ENCODE peak calls at places on chromosomes 13 and 19, in five cellular contexts. One of them, this sample, is unnamed. For H3K27me3, the result is how much of the 10 kb centered on the place peaks cover.

GRCh38 chr13:93716623-93717022 is 490.0 kb downstream of the GPC6 start:
- DNase-seq in ascending aorta: no peak
- DNase-seq in sigmoid colon: no peak
- DNase-seq in left lung: no peak
- DNase-seq in brain microvascular endothelial cell: no peak
- DNase-seq in this sample: no peak

GRCh38 chr13:41470187-41470586 is 12.8 kb downstream of the RGCC start:
- DNase-seq in brain microvascular endothelial cell: no peak
- DNase-seq in left lung: no peak
- DNase-seq in sigmoid colon: no peak
- DNase-seq in ascending aorta: no peak
- DNase-seq in this sample: no peak

GRCh38 chr19:53558404-53558803 is 20.5 kb downstream of the ZNF331 start:
- DNase-seq in left lung: no peak
- DNase-seq in ascending aorta: no peak
- DNase-seq in brain microvascular endothelial cell: no peak
- DNase-seq in sigmoid colon: no peak
- DNase-seq in this sample: no peak

GRCh38 chr19:2170987-2171348 is 7.2 kb downstream of the DOT1L start:
- DNase-seq in sigmoid colon: no peak
- DNase-seq in brain microvascular endothelial cell: no peak
- DNase-seq in left lung: no peak
- DNase-seq in ascending aorta: no peak
- DNase-seq in this sample: no peak

GRCh38 chr13:102317593-102317992 is 84.3 kb downstream of the FGF14 start:
- DNase-seq in ascending aorta: peak
- DNase-seq in brain microvascular endothelial cell: no peak
- DNase-seq in left lung: peak
- DNase-seq in sigmoid colon: peak
- DNase-seq in this sample: no peak

GRCh38 chr19:47376589-47377144 is 27.6 kb downstream of the DHX34 start:
- DNase-seq in brain microvascular endothelial cell: no peak
- DNase-seq in sigmoid colon: no peak
- DNase-seq in ascending aorta: no peak
- DNase-seq in left lung: no peak
- DNase-seq in this sample: no peak

GRCh38 chr13:43239441-43239840 is 216.1 kb downstream of the DNAJC15 start:
- DNase-seq in brain microvascular endothelial cell: no peak
- DNase-seq in ascending aorta: no peak
- DNase-seq in left lung: no peak
- DNase-seq in sigmoid colon: no peak
- DNase-seq in this sample: no peak

GRCh38 chr19:38535212-38535611 is 82.5 kb downstream of the MAP4K1 start:
- DNase-seq in ascending aorta: no peak
- DNase-seq in left lung: no peak
- DNase-seq in sigmoid colon: no peak
- DNase-seq in brain microvascular endothelial cell: no peak
- DNase-seq in this sample: no peak

GRCh38 chr19:49433240-49433901 is 8.0 kb downstream of the SLC17A7 start:
- DNase-seq in ascending aorta: no peak
- DNase-seq in sigmoid colon: no peak
- DNase-seq in brain microvascular endothelial cell: no peak
- DNase-seq in left lung: no peak
- DNase-seq in this sample: no peak

GRCh38 chr19:49432141-49433073 is 7.2 kb downstream of the GFY start:
- DNase-seq in ascending aorta: no peak
- DNase-seq in left lung: no peak
- DNase-seq in brain microvascular endothelial cell: no peak
- DNase-seq in sigmoid colon: no peak
- DNase-seq in this sample: no peak

GRCh38 chr19:49430678-49431329 is 5.6 kb downstream of the GFY start:
- DNase-seq in left lung: no peak
- DNase-seq in brain microvascular endothelial cell: no peak
- DNase-seq in sigmoid colon: no peak
- DNase-seq in ascending aorta: no peak
- DNase-seq in this sample: no peak

GRCh38 chr19:49430172-49430677 is 5.0 kb downstream of the GFY start:
- DNase-seq in sigmoid colon: no peak
- DNase-seq in brain microvascular endothelial cell: no peak
- DNase-seq in ascending aorta: no peak
- DNase-seq in left lung: no peak
- DNase-seq in this sample: no peak

GRCh38 chr19:49431330-49431749 is 6.2 kb downstream of the GFY start:
- DNase-seq in sigmoid colon: no peak
- DNase-seq in ascending aorta: no peak
- DNase-seq in left lung: no peak
- DNase-seq in brain microvascular endothelial cell: no peak
- DNase-seq in this sample: no peak
- H3K27me3 ChIP-seq in sigmoid colon: half or more
- H3K27me3 ChIP-seq in ascending aorta: under half
- H3K27me3 ChIP-seq in left lung: half or more
- H3K27me3 ChIP-seq in brain microvascular endothelial cell: half or more
- H3K27me3 ChIP-seq in this sample: under half

DNA sequence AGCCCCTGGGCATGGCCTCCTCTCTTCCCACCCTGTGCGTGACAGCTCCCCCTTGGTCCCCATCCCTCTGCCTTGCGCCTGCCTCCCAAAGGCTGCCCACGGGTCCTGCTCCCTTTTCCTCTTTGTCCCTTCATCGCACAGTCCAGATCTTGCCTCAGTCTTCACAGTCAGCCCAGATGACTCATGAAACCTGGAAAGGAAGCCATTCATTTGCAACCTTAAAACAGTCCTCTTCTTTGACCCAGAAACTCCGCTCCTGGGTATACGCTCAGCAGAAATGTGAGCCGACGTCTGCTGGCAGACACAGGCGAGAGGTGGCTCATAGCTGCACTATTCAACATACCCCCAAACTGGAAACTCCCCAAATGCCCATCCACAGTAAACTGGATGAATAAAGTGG is 13.6 kb upstream of the PEPD start:
- DNase-seq in left lung: no peak
- DNase-seq in brain microvascular endothelial cell: no peak
- DNase-seq in ascending aorta: no peak
- DNase-seq in sigmoid colon: no peak
- DNase-seq in this sample: no peak
- H3K4me3 ChIP-seq in left lung: no peak
- H3K4me3 ChIP-seq in brain microvascular endothelial cell: no peak
- H3K4me3 ChIP-seq in ascending aorta: no peak
- H3K4me3 ChIP-seq in sigmoid colon: no peak
- H3K4me3 ChIP-seq in this sample: no peak

DNA sequence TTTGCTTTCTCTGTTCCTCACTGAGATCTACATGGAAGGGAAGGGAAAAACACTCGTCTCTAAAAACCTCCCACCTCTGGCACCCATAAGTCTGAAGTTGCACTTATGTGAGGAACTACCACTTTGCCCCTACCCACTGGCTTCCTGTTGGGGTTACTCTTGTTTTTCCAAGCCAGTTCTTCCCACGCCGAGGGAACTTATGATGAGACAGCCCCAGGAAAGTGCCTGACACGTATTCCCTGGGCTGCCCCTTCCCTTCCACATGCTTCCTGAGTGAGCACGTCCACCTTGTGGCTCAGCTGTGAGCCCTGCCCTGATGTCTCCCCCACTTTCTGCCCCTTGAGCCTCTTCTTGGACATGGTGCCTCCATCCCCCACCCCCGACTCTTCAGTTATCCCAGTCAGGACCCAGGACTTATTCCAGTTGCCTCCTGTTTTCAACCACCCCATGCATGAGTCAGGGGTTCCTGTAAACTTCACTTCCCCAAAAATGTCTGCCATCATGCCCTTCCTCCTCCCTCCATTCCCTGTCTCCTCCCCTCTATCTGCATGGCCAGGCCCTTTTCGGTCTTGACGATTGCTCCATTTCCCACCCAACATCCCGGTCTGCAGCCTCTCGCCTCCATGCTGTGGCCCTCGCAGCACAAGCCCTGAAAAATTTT is 5.1 kb upstream of the SIGLEC7 start:
- DNase-seq in ascending aorta: peak
- DNase-seq in left lung: peak
- DNase-seq in sigmoid colon: peak
- DNase-seq in brain microvascular endothelial cell: no peak
- DNase-seq in this sample: no peak
- H3K27me3 ChIP-seq in ascending aorta: under half
- H3K27me3 ChIP-seq in left lung: under half
- H3K27me3 ChIP-seq in sigmoid colon: under half
- H3K27me3 ChIP-seq in brain microvascular endothelial cell: under half
- H3K27me3 ChIP-seq in this sample: under half

GRCh38 chr19:6402834-6403608 is 10.1 kb upstream of the GTF2F1 start:
- DNase-seq in sigmoid colon: peak
- DNase-seq in left lung: no peak
- DNase-seq in brain microvascular endothelial cell: peak
- DNase-seq in ascending aorta: no peak
- DNase-seq in this sample: no peak
- H3K4me3 ChIP-seq in sigmoid colon: no peak
- H3K4me3 ChIP-seq in left lung: no peak
- H3K4me3 ChIP-seq in brain microvascular endothelial cell: no peak
- H3K4me3 ChIP-seq in ascending aorta: no peak
- H3K4me3 ChIP-seq in this sample: no peak

GRCh38 chr13:109708014-109708617 is 78.3 kb downstream of the IRS2 start:
- DNase-seq in left lung: no peak
- DNase-seq in ascending aorta: no peak
- DNase-seq in brain microvascular endothelial cell: no peak
- DNase-seq in sigmoid colon: no peak
- DNase-seq in this sample: no peak

GRCh38 chr13:109704771-109705628 is 81.4 kb downstream of the IRS2 start:
- DNase-seq in sigmoid colon: peak
- DNase-seq in ascending aorta: peak
- DNase-seq in left lung: peak
- DNase-seq in brain microvascular endothelial cell: no peak
- DNase-seq in this sample: no peak

GRCh38 chr13:109703250-109703649 is 83.1 kb downstream of the IRS2 start:
- DNase-seq in brain microvascular endothelial cell: no peak
- DNase-seq in left lung: no peak
- DNase-seq in sigmoid colon: no peak
- DNase-seq in ascending aorta: no peak
- DNase-seq in this sample: no peak

GRCh38 chr13:109707044-109707794 is 79.2 kb downstream of the IRS2 start:
- DNase-seq in brain microvascular endothelial cell: no peak
- DNase-seq in ascending aorta: no peak
- DNase-seq in left lung: no peak
- DNase-seq in sigmoid colon: no peak
- DNase-seq in this sample: no peak

GRCh38 chr13:109706015-109706715 is 80.2 kb downstream of the IRS2 start:
- DNase-seq in sigmoid colon: no peak
- DNase-seq in left lung: no peak
- DNase-seq in ascending aorta: no peak
- DNase-seq in brain microvascular endothelial cell: no peak
- DNase-seq in this sample: no peak
- H3K27me3 ChIP-seq in sigmoid colon: under half
- H3K27me3 ChIP-seq in left lung: under half
- H3K27me3 ChIP-seq in ascending aorta: under half
- H3K27me3 ChIP-seq in brain microvascular endothelial cell: under half
- H3K27me3 ChIP-seq in this sample: under half

GRCh38 chr13:24274452-24274971 is 34.9 kb upstream of the C1QTNF9 start:
- DNase-seq in ascending aorta: no peak
- DNase-seq in sigmoid colon: no peak
- DNase-seq in brain microvascular endothelial cell: no peak
- DNase-seq in left lung: peak
- DNase-seq in this sample: peak

GRCh38 chr13:24275041-24275440 is 34.3 kb upstream of the C1QTNF9 start:
- DNase-seq in sigmoid colon: no peak
- DNase-seq in ascending aorta: no peak
- DNase-seq in brain microvascular endothelial cell: no peak
- DNase-seq in left lung: no peak
- DNase-seq in this sample: no peak

GRCh38 chr13:24273926-24274325 is 35.5 kb upstream of the C1QTNF9 start:
- DNase-seq in ascending aorta: no peak
- DNase-seq in sigmoid colon: no peak
- DNase-seq in brain microvascular endothelial cell: no peak
- DNase-seq in left lung: no peak
- DNase-seq in this sample: no peak

GRCh38 chr13:24277721-24278120 is 31.7 kb upstream of the C1QTNF9 start:
- DNase-seq in left lung: no peak
- DNase-seq in sigmoid colon: no peak
- DNase-seq in ascending aorta: no peak
- DNase-seq in brain microvascular endothelial cell: no peak
- DNase-seq in this sample: no peak

DNA sequence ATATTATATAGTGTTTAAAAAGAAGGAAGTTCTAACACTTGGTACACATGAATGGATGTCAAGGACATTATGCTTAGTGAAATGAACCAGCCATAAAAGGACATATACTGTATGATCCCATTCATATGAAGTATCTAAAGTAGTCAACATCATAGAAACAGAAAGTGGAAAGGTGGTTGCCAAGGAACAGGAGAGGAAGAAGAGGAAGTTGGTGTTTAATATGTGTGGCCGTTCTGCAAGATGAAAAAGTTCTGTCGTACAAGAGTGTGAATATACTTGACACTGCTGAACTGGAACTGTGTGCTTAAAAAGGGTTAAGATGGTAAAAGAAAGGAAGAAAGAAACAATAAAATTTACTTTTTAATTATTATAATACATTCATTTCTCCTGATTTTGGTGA is 33.1 kb upstream of the C1QTNF9 start:
- DNase-seq in brain microvascular endothelial cell: no peak
- DNase-seq in sigmoid colon: no peak
- DNase-seq in left lung: no peak
- DNase-seq in ascending aorta: no peak
- DNase-seq in this sample: no peak
- H3K4me3 ChIP-seq in brain microvascular endothelial cell: no peak
- H3K4me3 ChIP-seq in sigmoid colon: no peak
- H3K4me3 ChIP-seq in left lung: no peak
- H3K4me3 ChIP-seq in ascending aorta: no peak
- H3K4me3 ChIP-seq in this sample: no peak

GRCh38 chr19:15035795-15036311 is 13.4 kb upstream of the CASP14 start:
- DNase-seq in ascending aorta: no peak
- DNase-seq in left lung: no peak
- DNase-seq in brain microvascular endothelial cell: no peak
- DNase-seq in sigmoid colon: no peak
- DNase-seq in this sample: no peak

GRCh38 chr19:15042003-15042402 is 7.3 kb upstream of the CASP14 start:
- DNase-seq in sigmoid colon: no peak
- DNase-seq in brain microvascular endothelial cell: no peak
- DNase-seq in left lung: no peak
- DNase-seq in ascending aorta: no peak
- DNase-seq in this sample: no peak

GRCh38 chr19:15038304-15038703 is 11.0 kb upstream of the CASP14 start:
- DNase-seq in brain microvascular endothelial cell: no peak
- DNase-seq in sigmoid colon: no peak
- DNase-seq in left lung: no peak
- DNase-seq in ascending aorta: no peak
- DNase-seq in this sample: no peak
- H3K27me3 ChIP-seq in brain microvascular endothelial cell: under half
- H3K27me3 ChIP-seq in sigmoid colon: under half
- H3K27me3 ChIP-seq in left lung: under half
- H3K27me3 ChIP-seq in ascending aorta: under half
- H3K27me3 ChIP-seq in this sample: under half